ENCODE peak calls at places on chromosomes 4 and X, in ten cellular contexts. One of them, this sample, is unnamed. For H3K4me1, the result is how much of the 10 kb centered on the place peaks cover.

GRCh38 chrX:9562851-9563250 is 98.0 kb downstream of the TBL1X start:
- DNase-seq in esophagus squamous epithelium: no peak
- DNase-seq in suprapubic skin: no peak
- DNase-seq in prostate gland: peak
- DNase-seq in heart left ventricle: no peak
- DNase-seq in sigmoid colon: no peak
- DNase-seq in body of pancreas: no peak
- DNase-seq in HepG2: peak
- DNase-seq in A549: peak
- DNase-seq in uterus: no peak
- DNase-seq in this sample: peak

GRCh38 chr4:76948441-76949292 is 885 bp upstream of the SEPTIN11 start:
- DNase-seq in HepG2: peak
- DNase-seq in A549: peak
- DNase-seq in prostate gland: peak
- DNase-seq in heart left ventricle: peak
- DNase-seq in suprapubic skin: peak
- DNase-seq in esophagus squamous epithelium: no peak
- DNase-seq in uterus: peak
- DNase-seq in sigmoid colon: peak
- DNase-seq in body of pancreas: peak
- DNase-seq in this sample: peak

GRCh38 chr4:85938062-85938461 is 421.8 kb downstream of the MAPK10 start:
- DNase-seq in HepG2: no peak
- DNase-seq in body of pancreas: peak
- DNase-seq in heart left ventricle: no peak
- DNase-seq in sigmoid colon: no peak
- DNase-seq in uterus: no peak
- DNase-seq in suprapubic skin: no peak
- DNase-seq in A549: no peak
- DNase-seq in prostate gland: no peak
- DNase-seq in esophagus squamous epithelium: no peak
- DNase-seq in this sample: no peak

GRCh38 chrX:19673334-19674040 is 158.2 kb upstream of the MAP3K15 start:
- DNase-seq in suprapubic skin: no peak
- DNase-seq in prostate gland: no peak
- DNase-seq in HepG2: peak
- DNase-seq in heart left ventricle: peak
- DNase-seq in sigmoid colon: peak
- DNase-seq in esophagus squamous epithelium: no peak
- DNase-seq in uterus: peak
- DNase-seq in body of pancreas: peak
- DNase-seq in A549: peak
- DNase-seq in this sample: peak

GRCh38 chr4:55184600-55185523 is 59.5 kb upstream of the KDR start:
- DNase-seq in esophagus squamous epithelium: no peak
- DNase-seq in uterus: peak
- DNase-seq in heart left ventricle: no peak
- DNase-seq in prostate gland: peak
- DNase-seq in A549: no peak
- DNase-seq in suprapubic skin: no peak
- DNase-seq in sigmoid colon: no peak
- DNase-seq in body of pancreas: peak
- DNase-seq in HepG2: peak
- DNase-seq in this sample: peak

GRCh38 chr4:87356832-87357526 is 34.0 kb downstream of the HSD17B11 start:
- DNase-seq in esophagus squamous epithelium: no peak
- DNase-seq in A549: no peak
- DNase-seq in heart left ventricle: no peak
- DNase-seq in body of pancreas: no peak
- DNase-seq in uterus: no peak
- DNase-seq in HepG2: no peak
- DNase-seq in suprapubic skin: no peak
- DNase-seq in sigmoid colon: no peak
- DNase-seq in prostate gland: no peak
- DNase-seq in this sample: no peak

GRCh38 chr4:95068818-95069478 is 311.2 kb downstream of the BMPR1B start:
- DNase-seq in suprapubic skin: no peak
- DNase-seq in uterus: no peak
- DNase-seq in HepG2: no peak
- DNase-seq in esophagus squamous epithelium: no peak
- DNase-seq in prostate gland: no peak
- DNase-seq in A549: no peak
- DNase-seq in body of pancreas: no peak
- DNase-seq in sigmoid colon: no peak
- DNase-seq in heart left ventricle: no peak
- DNase-seq in this sample: no peak

GRCh38 chrX:101219840-101220191 is 230 bp downstream of the DRP2 start:
- DNase-seq in esophagus squamous epithelium: no peak
- DNase-seq in HepG2: no peak
- DNase-seq in sigmoid colon: no peak
- DNase-seq in prostate gland: no peak
- DNase-seq in body of pancreas: no peak
- DNase-seq in A549: no peak
- DNase-seq in suprapubic skin: no peak
- DNase-seq in heart left ventricle: no peak
- DNase-seq in uterus: no peak
- DNase-seq in this sample: no peak

GRCh38 chr4:102843273-102843672 is 15.9 kb upstream of the UBE2D3 start:
- DNase-seq in HepG2: no peak
- DNase-seq in A549: no peak
- DNase-seq in esophagus squamous epithelium: no peak
- DNase-seq in sigmoid colon: no peak
- DNase-seq in suprapubic skin: no peak
- DNase-seq in heart left ventricle: no peak
- DNase-seq in body of pancreas: no peak
- DNase-seq in uterus: no peak
- DNase-seq in prostate gland: no peak
- DNase-seq in this sample: no peak

GRCh38 chr4:39609454-39609911 is 29.2 kb downstream of the SMIM14 start:
- DNase-seq in body of pancreas: no peak
- DNase-seq in HepG2: peak
- DNase-seq in A549: no peak
- DNase-seq in sigmoid colon: no peak
- DNase-seq in heart left ventricle: no peak
- DNase-seq in uterus: no peak
- DNase-seq in esophagus squamous epithelium: no peak
- DNase-seq in prostate gland: no peak
- DNase-seq in suprapubic skin: no peak
- DNase-seq in this sample: no peak

GRCh38 chr4:24988776-24989175 is 42.0 kb downstream of the LGI2 start:
- DNase-seq in prostate gland: no peak
- DNase-seq in HepG2: peak
- DNase-seq in body of pancreas: no peak
- DNase-seq in esophagus squamous epithelium: no peak
- DNase-seq in heart left ventricle: no peak
- DNase-seq in suprapubic skin: no peak
- DNase-seq in A549: peak
- DNase-seq in sigmoid colon: no peak
- DNase-seq in uterus: no peak
- DNase-seq in this sample: peak

GRCh38 chr4:106314960-106315359 is 1.0 kb downstream of the TBCK start:
- DNase-seq in suprapubic skin: no peak
- DNase-seq in HepG2: no peak
- DNase-seq in prostate gland: no peak
- DNase-seq in esophagus squamous epithelium: no peak
- DNase-seq in heart left ventricle: no peak
- DNase-seq in uterus: no peak
- DNase-seq in body of pancreas: no peak
- DNase-seq in sigmoid colon: no peak
- DNase-seq in A549: no peak
- DNase-seq in this sample: no peak

GRCh38 chrX:124931241-124931640 is 388.4 kb upstream of the TEX13C start:
- DNase-seq in heart left ventricle: no peak
- DNase-seq in prostate gland: no peak
- DNase-seq in sigmoid colon: no peak
- DNase-seq in esophagus squamous epithelium: no peak
- DNase-seq in HepG2: no peak
- DNase-seq in suprapubic skin: no peak
- DNase-seq in A549: no peak
- DNase-seq in uterus: no peak
- DNase-seq in body of pancreas: no peak
- DNase-seq in this sample: no peak

DNA sequence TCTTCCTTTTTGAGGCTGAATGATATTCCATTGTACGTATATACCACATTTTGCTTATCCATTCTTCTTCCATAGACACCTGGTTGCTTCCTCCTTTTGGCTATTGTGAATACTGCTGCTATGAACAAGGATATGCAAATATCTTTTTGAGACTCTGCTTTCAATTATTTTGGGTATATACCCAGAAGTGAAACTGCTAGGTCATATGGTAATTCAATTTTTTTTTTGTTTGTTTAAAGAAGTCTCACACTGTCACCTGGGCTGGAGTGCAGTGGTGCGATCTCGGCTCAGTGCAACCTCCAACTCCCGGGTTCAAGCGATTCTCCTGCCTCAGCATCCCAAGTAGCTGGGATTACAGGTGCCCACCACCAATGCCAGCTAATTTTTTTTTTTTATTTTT is 75.3 kb downstream of the METTL14 start:
- DNase-seq in A549: no peak
- DNase-seq in suprapubic skin: no peak
- DNase-seq in HepG2: no peak
- DNase-seq in sigmoid colon: no peak
- DNase-seq in heart left ventricle: no peak
- DNase-seq in uterus: no peak
- DNase-seq in prostate gland: no peak
- DNase-seq in body of pancreas: no peak
- DNase-seq in esophagus squamous epithelium: no peak
- DNase-seq in this sample: no peak
- H3K4me1 ChIP-seq in A549: under half
- H3K4me1 ChIP-seq in suprapubic skin: half or more
- H3K4me1 ChIP-seq in HepG2: under half
- H3K4me1 ChIP-seq in sigmoid colon: half or more
- H3K4me1 ChIP-seq in heart left ventricle: half or more
- H3K4me1 ChIP-seq in uterus: under half
- H3K4me1 ChIP-seq in prostate gland: under half
- H3K4me1 ChIP-seq in body of pancreas: under half
- H3K4me1 ChIP-seq in esophagus squamous epithelium: half or more
- H3K4me1 ChIP-seq in this sample: half or more

GRCh38 chrX:136061302-136061701 is 76.1 kb downstream of the SLC9A6 start:
- DNase-seq in suprapubic skin: no peak
- DNase-seq in A549: no peak
- DNase-seq in body of pancreas: no peak
- DNase-seq in sigmoid colon: no peak
- DNase-seq in uterus: no peak
- DNase-seq in heart left ventricle: no peak
- DNase-seq in prostate gland: no peak
- DNase-seq in HepG2: no peak
- DNase-seq in esophagus squamous epithelium: no peak
- DNase-seq in this sample: no peak

GRCh38 chrX:136059350-136059749 is 74.1 kb downstream of the SLC9A6 start:
- DNase-seq in HepG2: no peak
- DNase-seq in uterus: no peak
- DNase-seq in A549: no peak
- DNase-seq in heart left ventricle: no peak
- DNase-seq in prostate gland: no peak
- DNase-seq in sigmoid colon: no peak
- DNase-seq in suprapubic skin: no peak
- DNase-seq in esophagus squamous epithelium: no peak
- DNase-seq in body of pancreas: no peak
- DNase-seq in this sample: no peak

GRCh38 chrX:136057567-136057966 is 72.3 kb downstream of the SLC9A6 start:
- DNase-seq in prostate gland: no peak
- DNase-seq in esophagus squamous epithelium: no peak
- DNase-seq in sigmoid colon: no peak
- DNase-seq in A549: no peak
- DNase-seq in uterus: no peak
- DNase-seq in body of pancreas: no peak
- DNase-seq in heart left ventricle: no peak
- DNase-seq in suprapubic skin: no peak
- DNase-seq in HepG2: no peak
- DNase-seq in this sample: no peak

GRCh38 chrX:136055651-136056221 is 70.5 kb downstream of the SLC9A6 start:
- DNase-seq in suprapubic skin: no peak
- DNase-seq in esophagus squamous epithelium: no peak
- DNase-seq in prostate gland: no peak
- DNase-seq in heart left ventricle: no peak
- DNase-seq in A549: no peak
- DNase-seq in uterus: peak
- DNase-seq in sigmoid colon: peak
- DNase-seq in body of pancreas: no peak
- DNase-seq in HepG2: no peak
- DNase-seq in this sample: peak
- TF ChIP-seq POLR2A in suprapubic skin: no peak
- TF ChIP-seq POLR2A in esophagus squamous epithelium: no peak
- TF ChIP-seq POLR2A in prostate gland: no peak
- TF ChIP-seq POLR2A in heart left ventricle: no peak
- TF ChIP-seq POLR2A in A549: no peak
- TF ChIP-seq POLR2A in uterus: no peak
- TF ChIP-seq POLR2A in sigmoid colon: peak
- TF ChIP-seq POLR2A in body of pancreas: no peak
- TF ChIP-seq POLR2A in HepG2: no peak
- TF ChIP-seq POLR2A in this sample: no peak

DNA sequence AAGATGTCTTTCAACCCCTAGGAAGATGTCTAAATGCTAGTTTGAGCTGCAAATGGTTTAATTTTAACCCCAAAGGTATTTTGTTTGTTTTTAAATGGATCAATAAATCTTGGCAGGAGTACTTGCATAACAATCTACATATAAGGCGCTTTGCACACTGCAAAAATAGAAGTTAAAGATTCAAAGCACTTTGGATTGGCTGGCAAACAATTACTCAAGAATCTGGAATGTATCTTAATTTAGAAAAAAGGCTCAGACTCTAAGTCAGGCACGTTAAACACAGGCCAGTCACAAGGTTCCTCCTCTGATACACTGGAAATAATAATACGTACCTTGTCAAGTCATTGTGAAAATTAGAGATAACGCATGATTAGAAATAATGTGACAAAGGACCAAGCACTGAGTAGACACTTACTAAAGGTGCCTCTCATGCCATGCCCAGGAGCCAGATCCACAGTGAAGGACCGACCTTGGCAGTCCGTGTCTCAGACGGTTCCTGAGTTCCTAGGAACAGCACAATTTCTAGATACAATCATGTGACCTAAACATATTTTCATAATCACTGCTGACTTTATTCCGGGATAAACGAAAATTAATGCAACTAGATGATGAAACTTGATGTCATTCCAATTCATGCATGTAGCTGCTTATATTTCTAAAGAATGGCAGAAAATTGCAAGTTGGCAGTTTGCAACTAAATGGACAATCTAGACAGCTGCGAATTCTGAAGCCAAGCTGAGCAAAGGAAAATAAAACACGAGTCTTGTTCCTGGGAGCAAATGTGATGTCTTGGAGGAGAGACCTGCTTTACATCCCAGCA is 49.6 kb downstream of the PROM1 start:
- DNase-seq in suprapubic skin: no peak
- DNase-seq in esophagus squamous epithelium: no peak
- DNase-seq in HepG2: peak
- DNase-seq in heart left ventricle: no peak
- DNase-seq in sigmoid colon: no peak
- DNase-seq in uterus: no peak
- DNase-seq in A549: no peak
- DNase-seq in body of pancreas: no peak
- DNase-seq in prostate gland: no peak
- DNase-seq in this sample: no peak
- H3K4me1 ChIP-seq in suprapubic skin: under half
- H3K4me1 ChIP-seq in esophagus squamous epithelium: under half
- H3K4me1 ChIP-seq in HepG2: half or more
- H3K4me1 ChIP-seq in heart left ventricle: under half
- H3K4me1 ChIP-seq in sigmoid colon: under half
- H3K4me1 ChIP-seq in uterus: under half
- H3K4me1 ChIP-seq in A549: under half
- H3K4me1 ChIP-seq in body of pancreas: under half
- H3K4me1 ChIP-seq in prostate gland: under half
- H3K4me1 ChIP-seq in this sample: under half

GRCh38 chr4:158671915-158672806 is at the start of gene ETFDH:
- DNase-seq in prostate gland: peak
- DNase-seq in suprapubic skin: peak
- DNase-seq in HepG2: peak
- DNase-seq in sigmoid colon: peak
- DNase-seq in esophagus squamous epithelium: peak
- DNase-seq in A549: peak
- DNase-seq in uterus: peak
- DNase-seq in heart left ventricle: peak
- DNase-seq in body of pancreas: peak
- DNase-seq in this sample: peak
- TF ChIP-seq POLR2A in prostate gland: peak
- TF ChIP-seq POLR2A in suprapubic skin: peak
- TF ChIP-seq POLR2A in HepG2: peak
- TF ChIP-seq POLR2A in sigmoid colon: peak
- TF ChIP-seq POLR2A in esophagus squamous epithelium: peak
- TF ChIP-seq POLR2A in A549: no peak
- TF ChIP-seq POLR2A in uterus: peak
- TF ChIP-seq POLR2A in heart left ventricle: peak
- TF ChIP-seq POLR2A in body of pancreas: peak
- TF ChIP-seq POLR2A in this sample: peak